ENCODE peak calls at places on chromosomes 1 and 21, in four cellular contexts. One of them, this sample, is unnamed.

GRCh38 chr1:198492872-198493271 is 47.6 kb downstream of the ATP6V1G3 start:
- DNase-seq in foreskin melanocyte: no peak
- DNase-seq in dorsolateral prefrontal cortex: no peak
- DNase-seq in NCI-H446: no peak
- DNase-seq in this sample: no peak

GRCh38 chr1:239212841-239213240 is 173.5 kb upstream of the CHRM3 start:
- DNase-seq in foreskin melanocyte: no peak
- DNase-seq in NCI-H446: no peak
- DNase-seq in dorsolateral prefrontal cortex: no peak
- DNase-seq in this sample: peak

GRCh38 chr1:94627771-94628170 is 86.2 kb upstream of the F3 start:
- DNase-seq in NCI-H446: no peak
- DNase-seq in dorsolateral prefrontal cortex: no peak
- DNase-seq in foreskin melanocyte: no peak
- DNase-seq in this sample: no peak

GRCh38 chr1:154386643-154387352 is 18.3 kb upstream of the IL6R start:
- DNase-seq in foreskin melanocyte: no peak
- DNase-seq in NCI-H446: no peak
- DNase-seq in dorsolateral prefrontal cortex: no peak
- DNase-seq in this sample: no peak

GRCh38 chr21:34593954-34594531 is 20.9 kb downstream of the RCAN1 start:
- DNase-seq in foreskin melanocyte: no peak
- DNase-seq in dorsolateral prefrontal cortex: no peak
- DNase-seq in NCI-H446: no peak
- DNase-seq in this sample: no peak

GRCh38 chr1:204041803-204042505 is 31.0 kb upstream of the SOX13 start:
- DNase-seq in NCI-H446: no peak
- DNase-seq in dorsolateral prefrontal cortex: peak
- DNase-seq in foreskin melanocyte: no peak
- DNase-seq in this sample: no peak

GRCh38 chr1:17108786-17109185 is 10.5 kb downstream of the PADI2 start:
- DNase-seq in foreskin melanocyte: no peak
- DNase-seq in dorsolateral prefrontal cortex: no peak
- DNase-seq in NCI-H446: no peak
- DNase-seq in this sample: no peak

GRCh38 chr1:74504125-74505065 is 8.0 kb downstream of the LRRC53 start:
- DNase-seq in foreskin melanocyte: peak
- DNase-seq in dorsolateral prefrontal cortex: peak
- DNase-seq in NCI-H446: peak
- DNase-seq in this sample: peak

GRCh38 chr1:80417651-80418050 is 1383.1 kb upstream of the ADGRL2 start:
- DNase-seq in foreskin melanocyte: no peak
- DNase-seq in NCI-H446: no peak
- DNase-seq in dorsolateral prefrontal cortex: no peak
- DNase-seq in this sample: no peak

GRCh38 chr1:33259879-33260278 is 3.6 kb downstream of the ZNF362 start:
- DNase-seq in dorsolateral prefrontal cortex: no peak
- DNase-seq in NCI-H446: no peak
- DNase-seq in foreskin melanocyte: no peak
- DNase-seq in this sample: no peak

GRCh38 chr1:30732277-30732996 is 9.1 kb upstream of the MATN1 start:
- DNase-seq in dorsolateral prefrontal cortex: no peak
- DNase-seq in NCI-H446: no peak
- DNase-seq in foreskin melanocyte: peak
- DNase-seq in this sample: no peak

GRCh38 chr1:44808938-44809917 is 905 bp downstream of the BTBD19 start:
- DNase-seq in foreskin melanocyte: peak
- DNase-seq in dorsolateral prefrontal cortex: no peak
- DNase-seq in NCI-H446: no peak
- DNase-seq in this sample: no peak

GRCh38 chr1:12163210-12163609 is 3.6 kb upstream of the TNFRSF1B start:
- DNase-seq in NCI-H446: no peak
- DNase-seq in dorsolateral prefrontal cortex: no peak
- DNase-seq in foreskin melanocyte: no peak
- DNase-seq in this sample: no peak

GRCh38 chr1:109298666-109299086 is 8.1 kb downstream of the MYBPHL start:
- DNase-seq in foreskin melanocyte: no peak
- DNase-seq in dorsolateral prefrontal cortex: no peak
- DNase-seq in NCI-H446: no peak
- DNase-seq in this sample: peak

GRCh38 chr1:197674286-197674685 is 101.0 kb downstream of the DENND1B start:
- DNase-seq in dorsolateral prefrontal cortex: no peak
- DNase-seq in foreskin melanocyte: no peak
- DNase-seq in NCI-H446: peak
- DNase-seq in this sample: no peak

GRCh38 chr1:183093821-183094287 is 70.6 kb downstream of the LAMC1 start:
- DNase-seq in foreskin melanocyte: no peak
- DNase-seq in NCI-H446: no peak
- DNase-seq in dorsolateral prefrontal cortex: no peak
- DNase-seq in this sample: no peak

GRCh38 chr1:205061665-205062069 is 18.7 kb downstream of the CNTN2 start:
- DNase-seq in dorsolateral prefrontal cortex: peak
- DNase-seq in NCI-H446: peak
- DNase-seq in foreskin melanocyte: peak
- DNase-seq in this sample: peak

GRCh38 chr1:77342745-77343144 is 60.9 kb downstream of the AK5 start:
- DNase-seq in foreskin melanocyte: no peak
- DNase-seq in dorsolateral prefrontal cortex: no peak
- DNase-seq in NCI-H446: no peak
- DNase-seq in this sample: no peak

GRCh38 chr1:53332188-53332564 is 4.3 kb upstream of the LRP8 start:
- DNase-seq in NCI-H446: no peak
- DNase-seq in foreskin melanocyte: no peak
- DNase-seq in dorsolateral prefrontal cortex: no peak
- DNase-seq in this sample: no peak

GRCh38 chr1:202505356-202505755 is 156.9 kb downstream of the PPP1R12B start:
- DNase-seq in dorsolateral prefrontal cortex: no peak
- DNase-seq in foreskin melanocyte: no peak
- DNase-seq in NCI-H446: no peak
- DNase-seq in this sample: no peak

GRCh38 chr1:181081399-181081798 is 7.1 kb upstream of the IER5 start:
- DNase-seq in foreskin melanocyte: no peak
- DNase-seq in dorsolateral prefrontal cortex: no peak
- DNase-seq in NCI-H446: no peak
- DNase-seq in this sample: no peak

GRCh38 chr1:220528679-220529529 is 968 bp downstream of the MARK1 start:
- DNase-seq in NCI-H446: no peak
- DNase-seq in dorsolateral prefrontal cortex: peak
- DNase-seq in foreskin melanocyte: no peak
- DNase-seq in this sample: peak

This sample was measured in globus pallidus.